ENCODE peak calls at places on chromosomes 1 and 21, in seven cellular contexts. P is HCT116, Z is WTC11, L is heart left ventricle, G is hepatocyte, W is endothelial cell, A is osteoblast. S is an unnamed sample.

GRCh38 chr1:145846191-145846590 is 761 bp downstream of the NUDT17 start:
- DNase-seq in L (no peak), Z (peak), A (peak), P (no peak), G (peak), W (peak), S (peak)

GRCh38 chr1:90851711-90852050 is 134.6 kb upstream of the BARHL2 start:
- DNase-seq in Z (no peak), A (no peak), G (no peak), L (no peak), P (no peak), W (no peak), S (no peak)

GRCh38 chr1:212179394-212180076 is 105.7 kb upstream of the PPP2R5A start:
- DNase-seq in Z (no peak), A (peak), P (peak), G (peak), L (no peak), W (no peak), S (no peak)

GRCh38 chr21:42061866-42062542 is 9.1 kb upstream of the UMODL1 start:
- DNase-seq in G (no peak), P (no peak), L (no peak), A (peak), Z (no peak), W (no peak), S (no peak)

GRCh38 chr21:36321325-36322082 is 1.5 kb downstream of the MORC3 start:
- DNase-seq in L (no peak), A (peak), W (peak), Z (no peak), G (peak), P (no peak), S (peak)

GRCh38 chr1:44775930-44776748 is 799 bp downstream of the RPS8 start:
- DNase-seq in Z (no peak), P (no peak), L (no peak), G (peak), A (peak), W (no peak), S (no peak)

GRCh38 chr1:192763756-192764155 is 45.1 kb upstream of the RGS2 start:
- DNase-seq in G (no peak), L (no peak), W (no peak), Z (no peak), P (no peak), A (peak), S (no peak)

GRCh38 chr1:25774921-25775774 is 24.8 kb upstream of the SELENON start:
- DNase-seq in G (no peak), P (no peak), A (peak), Z (no peak), W (no peak), L (no peak), S (no peak)

GRCh38 chr1:28035420-28035819 is 53.0 kb downstream of the EYA3 start:
- DNase-seq in L (no peak), A (no peak), Z (no peak), W (no peak), P (no peak), G (no peak), S (no peak)

GRCh38 chr1:28031173-28031572 is 57.2 kb downstream of the EYA3 start:
- DNase-seq in P (no peak), W (no peak), L (no peak), G (no peak), Z (no peak), A (no peak), S (no peak)

GRCh38 chr1:28039341-28039740 is 49.1 kb downstream of the EYA3 start:
- DNase-seq in L (no peak), P (no peak), W (no peak), Z (no peak), G (no peak), A (no peak), S (no peak)

GRCh38 chr1:28037946-28038345 is 50.5 kb downstream of the EYA3 start:
- DNase-seq in A (no peak), P (no peak), Z (no peak), L (no peak), W (no peak), G (peak), S (no peak)

GRCh38 chr1:28036431-28036830 is 52.0 kb downstream of the EYA3 start:
- DNase-seq in Z (no peak), L (no peak), G (no peak), P (no peak), W (no peak), A (no peak), S (no peak)
- TF ChIP-seq CTCF in Z (no peak), L (peak), G (no peak), P (peak), W (no peak), A (no peak), S (no peak)

GRCh38 chr1:155126494-155127104 is 1.1 kb upstream of the EFNA1 start:
- DNase-seq in A (peak), Z (peak), P (no peak), G (peak), L (no peak), W (peak), S (peak)
- TF ChIP-seq CTCF in A (no peak), Z (no peak), P (no peak), G (no peak), L (no peak), W (no peak), S (no peak)

DNA sequence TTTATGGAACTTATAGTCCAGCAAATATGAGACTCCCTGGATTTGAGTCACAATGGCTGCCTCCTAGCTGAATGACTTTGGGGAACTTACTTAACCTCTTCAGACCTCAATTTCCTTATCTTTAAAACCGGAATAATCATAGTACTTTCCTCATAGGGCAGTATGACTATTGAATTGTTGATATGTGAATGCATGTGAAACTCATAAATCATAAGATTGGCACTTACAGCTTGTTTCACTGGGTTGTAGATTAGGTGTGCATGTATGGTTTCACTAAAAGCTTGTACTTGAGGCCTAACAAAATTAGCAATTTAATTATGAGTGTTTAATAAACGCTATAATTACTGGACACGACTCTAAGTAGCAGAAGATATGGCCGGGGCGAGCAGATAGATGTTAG is 72.5 kb downstream of the ST6GALNAC5 start:
- DNase-seq in Z (no peak), A (no peak), P (no peak), W (no peak), G (no peak), L (no peak), S (no peak)
- TF ChIP-seq CTCF in Z (no peak), A (no peak), P (no peak), W (no peak), G (no peak), L (no peak), S (no peak)

DNA sequence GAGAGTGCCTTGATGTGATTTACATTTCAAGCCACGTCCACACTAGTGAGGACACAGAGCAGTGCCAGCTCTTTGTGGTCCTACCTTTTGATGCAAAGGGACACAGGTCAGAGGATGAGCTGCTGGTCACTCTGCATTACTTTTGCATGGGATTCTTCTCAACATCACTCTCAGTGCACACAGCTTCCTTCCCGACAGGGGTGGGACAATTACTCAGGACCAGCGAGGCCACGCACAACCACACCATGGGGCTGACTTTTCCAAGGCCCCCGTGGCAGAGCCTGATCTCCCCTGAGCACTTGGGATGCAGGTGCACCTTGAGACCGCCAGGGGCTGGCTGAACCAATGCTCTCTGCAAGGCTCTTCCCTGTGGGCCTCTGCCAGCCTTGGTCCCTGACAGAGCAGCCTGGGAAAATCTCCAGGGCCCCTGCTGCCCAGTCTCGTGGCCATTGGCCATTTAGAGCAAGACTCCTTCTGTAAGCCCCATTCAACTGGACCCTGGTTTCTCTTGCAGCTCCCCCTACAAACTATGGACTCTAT is 13.2 kb upstream of the PRAMEF12 start:
- DNase-seq in Z (peak), G (no peak), L (no peak), A (no peak), W (no peak), P (peak), S (no peak)
- TF ChIP-seq CTCF in Z (peak), G (no peak), L (no peak), A (no peak), W (peak), P (peak), S (no peak)

DNA sequence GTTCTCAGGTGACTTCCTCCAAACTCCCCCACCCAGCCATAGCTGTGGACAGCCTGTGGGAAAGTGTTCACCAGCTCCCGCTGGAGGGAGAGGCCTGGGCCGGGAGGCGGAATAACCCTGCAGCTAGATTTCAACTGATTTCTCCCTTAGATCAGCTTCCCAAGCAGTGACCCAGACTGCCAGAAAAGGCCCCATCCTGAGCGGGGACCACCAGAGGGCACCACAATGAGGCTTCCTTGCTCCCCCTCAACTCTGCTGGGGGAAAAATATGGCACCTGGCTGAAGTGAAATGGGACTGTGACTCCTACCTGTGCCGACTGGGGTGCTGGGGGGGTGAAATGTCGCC is 50.8 kb downstream of the RHBG start:
- DNase-seq in A (peak), W (peak), Z (peak), G (no peak), P (no peak), L (no peak), S (peak)
- TF ChIP-seq CTCF in A (peak), W (peak), Z (no peak), G (peak), P (peak), L (no peak), S (peak)

DNA sequence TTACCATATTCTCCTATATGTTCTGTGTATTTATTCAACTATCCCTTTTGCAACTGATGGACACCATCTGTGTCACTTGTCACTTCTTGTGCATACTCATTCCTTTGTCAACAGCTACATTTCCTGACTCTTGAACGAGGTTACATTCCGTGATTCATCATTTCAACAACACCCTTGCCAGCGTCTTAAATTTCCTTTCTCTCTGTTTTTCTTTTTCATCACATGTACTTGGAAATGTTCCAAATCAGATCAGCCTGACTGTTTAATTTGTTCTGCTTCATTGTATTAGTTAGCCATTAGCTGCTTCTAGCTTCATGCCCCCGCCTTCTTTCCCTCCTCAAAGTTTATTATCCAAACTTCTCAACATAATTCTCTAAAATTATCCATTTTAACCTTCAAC is 173.0 kb downstream of the ADGRL4 start:
- DNase-seq in P (peak), L (no peak), G (no peak), A (peak), Z (no peak), W (no peak), S (no peak)
- TF ChIP-seq CTCF in P (no peak), L (no peak), G (no peak), A (no peak), Z (no peak), W (no peak), S (no peak)

DNA sequence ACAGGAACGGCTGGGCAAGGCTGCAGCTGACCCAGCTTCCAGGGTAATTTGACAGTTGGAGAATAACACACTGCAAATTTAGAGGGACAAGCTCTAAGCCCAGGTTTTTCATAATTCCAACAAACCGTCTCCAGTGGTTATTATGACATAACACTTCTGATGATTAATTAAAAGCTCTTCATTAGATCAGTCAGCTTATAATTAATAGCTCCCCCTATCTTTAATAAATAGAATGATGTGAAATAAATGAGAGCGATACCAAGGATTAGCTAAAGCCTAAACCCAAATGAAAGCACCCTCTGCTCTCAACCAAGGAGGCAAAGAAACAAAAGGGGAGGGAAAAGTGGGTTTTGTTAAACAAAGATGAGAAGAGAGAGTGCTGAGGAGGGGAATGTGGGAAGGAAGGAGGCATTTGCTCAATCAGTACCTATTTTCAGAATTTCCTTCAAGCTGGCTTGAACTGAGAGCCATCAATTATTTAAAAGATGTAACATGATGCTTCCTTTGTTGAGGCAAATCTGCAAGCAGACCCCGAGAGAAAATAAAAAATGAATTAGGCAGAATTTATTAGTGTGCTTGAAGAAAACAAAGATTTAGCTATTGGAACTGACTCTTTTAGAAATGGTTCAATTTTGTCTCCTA is 221.8 kb upstream of the ESRRG start:
- DNase-seq in L (no peak), A (no peak), W (no peak), G (no peak), P (no peak), Z (no peak), S (no peak)
- TF ChIP-seq CTCF in L (no peak), A (no peak), W (no peak), G (no peak), P (no peak), Z (no peak), S (no peak)

GRCh38 chr1:63678200-63678599 is 85.0 kb downstream of the PGM1 start:
- DNase-seq in P (no peak), W (no peak), L (no peak), A (no peak), Z (no peak), G (no peak), S (no peak)

GRCh38 chr1:63671514-63671913 is 78.3 kb downstream of the PGM1 start:
- DNase-seq in W (no peak), L (no peak), P (no peak), G (no peak), A (no peak), Z (no peak), S (no peak)

GRCh38 chr1:63677497-63677896 is 84.3 kb downstream of the PGM1 start:
- DNase-seq in W (no peak), L (no peak), Z (no peak), G (no peak), P (no peak), A (no peak), S (no peak)

GRCh38 chr1:63674865-63675815 is 81.9 kb downstream of the PGM1 start:
- DNase-seq in Z (no peak), A (no peak), G (no peak), W (no peak), L (peak), P (no peak), S (no peak)

DNA sequence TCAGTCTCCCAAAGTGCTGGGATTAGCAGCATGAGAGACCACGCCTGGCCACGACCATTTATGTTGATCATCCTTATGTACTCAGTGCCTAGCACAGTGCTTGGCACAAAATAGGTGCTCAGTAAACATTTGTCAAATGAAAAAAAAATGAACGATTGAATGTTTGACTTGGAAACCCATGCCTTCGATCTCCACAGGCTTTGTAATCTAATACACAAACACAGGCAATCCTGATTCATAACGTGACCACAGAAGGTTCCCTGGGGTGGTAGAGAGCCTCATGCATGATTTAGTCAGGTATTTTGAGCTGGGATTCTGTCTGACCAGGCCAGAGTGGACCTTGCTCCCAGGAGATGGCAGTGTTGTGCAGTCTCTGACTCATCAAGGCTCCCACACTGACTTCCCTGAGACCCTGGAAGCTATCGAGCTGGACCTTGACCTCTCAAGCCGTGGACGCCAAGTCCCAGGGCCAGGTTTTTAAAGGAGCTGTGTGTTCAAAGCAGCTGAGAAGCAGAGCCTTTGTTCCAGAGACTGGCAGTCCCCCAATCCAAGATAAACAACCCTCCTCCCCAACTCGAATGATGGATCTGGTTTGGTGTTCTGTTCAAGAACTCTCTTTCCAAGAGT is 81.1 kb downstream of the PGM1 start:
- DNase-seq in A (peak), Z (peak), P (peak), L (peak), W (peak), G (peak), S (peak)
- TF ChIP-seq CTCF in A (peak), Z (peak), P (peak), L (peak), W (no peak), G (peak), S (peak)

GRCh38 chr1:116853680-116854191 is 56.0 kb upstream of the PTGFRN start:
- DNase-seq in L (no peak), W (peak), P (peak), A (peak), Z (no peak), G (peak), S (no peak)

GRCh38 chr1:116852910-116853309 is 56.8 kb upstream of the PTGFRN start:
- DNase-seq in A (no peak), P (no peak), W (no peak), L (no peak), G (peak), Z (no peak), S (no peak)

GRCh38 chr1:116855788-116856187 is 53.9 kb upstream of the PTGFRN start:
- DNase-seq in G (no peak), Z (no peak), W (no peak), L (no peak), A (no peak), P (no peak), S (no peak)

GRCh38 chr1:116855220-116855619 is 54.5 kb upstream of the PTGFRN start:
- DNase-seq in W (no peak), A (peak), L (peak), Z (no peak), P (no peak), G (peak), S (no peak)

GRCh38 chr1:116854294-116854693 is 55.4 kb upstream of the PTGFRN start:
- DNase-seq in L (no peak), G (no peak), P (no peak), W (no peak), A (no peak), Z (no peak), S (no peak)
- TF ChIP-seq CTCF in L (no peak), G (no peak), P (no peak), W (no peak), A (no peak), Z (no peak), S (no peak)

GRCh38 chr21:34793471-34793870 is 124.7 kb downstream of the CLIC6 start:
- DNase-seq in Z (no peak), W (no peak), G (no peak), A (no peak), P (no peak), L (no peak), S (no peak)
- TF ChIP-seq CTCF in Z (no peak), W (peak), G (no peak), A (no peak), P (no peak), L (no peak), S (no peak)

S was measured in neural crest cell.